ENCODE peak calls at places on chromosomes 5 and 9, in ten cellular contexts. One of them, this sample, is unnamed. For H3K36me3, the result is how much of the 10 kb centered on the place peaks cover.

GRCh38 chr9:111743275-111743674 is 51.5 kb downstream of the SHOC1 start:
- DNase-seq in Panc1: peak
- DNase-seq in tibial artery: no peak
- DNase-seq in SK-N-SH: no peak
- DNase-seq in upper lobe of left lung: no peak
- DNase-seq in pancreas: no peak
- DNase-seq in prostate gland: no peak
- DNase-seq in uterus: no peak
- DNase-seq in body of pancreas: no peak
- DNase-seq in left ventricle myocardium inferior: no peak
- DNase-seq in this sample: no peak

GRCh38 chr9:110545705-110546104 is 33.8 kb downstream of the SVEP1 start:
- DNase-seq in Panc1: no peak
- DNase-seq in body of pancreas: no peak
- DNase-seq in prostate gland: no peak
- DNase-seq in upper lobe of left lung: no peak
- DNase-seq in left ventricle myocardium inferior: no peak
- DNase-seq in pancreas: no peak
- DNase-seq in uterus: no peak
- DNase-seq in tibial artery: no peak
- DNase-seq in SK-N-SH: no peak
- DNase-seq in this sample: no peak

GRCh38 chr5:143066556-143067281 is 296.5 kb downstream of the ARHGAP26 start:
- DNase-seq in upper lobe of left lung: no peak
- DNase-seq in uterus: peak
- DNase-seq in left ventricle myocardium inferior: peak
- DNase-seq in pancreas: no peak
- DNase-seq in SK-N-SH: no peak
- DNase-seq in prostate gland: no peak
- DNase-seq in body of pancreas: no peak
- DNase-seq in tibial artery: no peak
- DNase-seq in Panc1: no peak
- DNase-seq in this sample: no peak

GRCh38 chr5:108461628-108462367 is 79.9 kb upstream of the FBXL17 start:
- DNase-seq in left ventricle myocardium inferior: no peak
- DNase-seq in uterus: no peak
- DNase-seq in Panc1: no peak
- DNase-seq in body of pancreas: no peak
- DNase-seq in tibial artery: no peak
- DNase-seq in upper lobe of left lung: no peak
- DNase-seq in pancreas: no peak
- DNase-seq in prostate gland: no peak
- DNase-seq in SK-N-SH: no peak
- DNase-seq in this sample: no peak

GRCh38 chr5:14038341-14038959 is 94.0 kb upstream of the DNAH5 start:
- DNase-seq in body of pancreas: no peak
- DNase-seq in SK-N-SH: no peak
- DNase-seq in pancreas: no peak
- DNase-seq in upper lobe of left lung: no peak
- DNase-seq in prostate gland: no peak
- DNase-seq in uterus: no peak
- DNase-seq in tibial artery: no peak
- DNase-seq in Panc1: peak
- DNase-seq in left ventricle myocardium inferior: no peak
- DNase-seq in this sample: peak

GRCh38 chr5:126016256-126016655 is 407.0 kb upstream of the GRAMD2B start:
- DNase-seq in SK-N-SH: peak
- DNase-seq in uterus: peak
- DNase-seq in prostate gland: no peak
- DNase-seq in left ventricle myocardium inferior: peak
- DNase-seq in Panc1: no peak
- DNase-seq in tibial artery: peak
- DNase-seq in upper lobe of left lung: no peak
- DNase-seq in body of pancreas: no peak
- DNase-seq in pancreas: no peak
- DNase-seq in this sample: no peak

GRCh38 chr5:33936004-33936380 is 194 bp upstream of the RXFP3 start:
- DNase-seq in prostate gland: peak
- DNase-seq in upper lobe of left lung: peak
- DNase-seq in SK-N-SH: peak
- DNase-seq in pancreas: peak
- DNase-seq in Panc1: no peak
- DNase-seq in left ventricle myocardium inferior: peak
- DNase-seq in tibial artery: peak
- DNase-seq in uterus: peak
- DNase-seq in body of pancreas: peak
- DNase-seq in this sample: no peak

GRCh38 chr5:34603378-34603777 is 52.8 kb upstream of the RAI14 start:
- DNase-seq in left ventricle myocardium inferior: no peak
- DNase-seq in SK-N-SH: no peak
- DNase-seq in body of pancreas: no peak
- DNase-seq in tibial artery: no peak
- DNase-seq in prostate gland: no peak
- DNase-seq in uterus: no peak
- DNase-seq in pancreas: no peak
- DNase-seq in Panc1: no peak
- DNase-seq in upper lobe of left lung: no peak
- DNase-seq in this sample: no peak

DNA sequence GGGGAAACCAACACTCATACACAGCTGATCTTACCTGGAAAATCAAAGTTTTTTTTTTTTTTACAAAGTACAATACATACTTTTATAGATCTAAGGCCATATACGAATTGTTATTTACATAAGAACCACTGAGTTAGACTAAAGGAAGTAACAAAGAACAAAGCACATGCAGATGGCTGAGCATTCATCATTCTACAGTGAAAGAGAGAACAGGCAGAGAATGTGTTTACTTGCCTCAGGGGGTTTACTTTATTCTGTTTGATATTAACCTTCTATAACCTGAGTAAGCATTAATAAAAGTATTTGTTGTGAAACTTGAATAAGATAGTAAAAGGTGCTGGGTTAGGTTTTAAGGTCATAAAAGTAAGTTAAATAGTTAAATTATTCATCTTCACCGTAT is 54.7 kb downstream of the SLC38A9 start:
- DNase-seq in prostate gland: peak
- DNase-seq in SK-N-SH: no peak
- DNase-seq in Panc1: no peak
- DNase-seq in tibial artery: no peak
- DNase-seq in uterus: no peak
- DNase-seq in left ventricle myocardium inferior: no peak
- DNase-seq in upper lobe of left lung: no peak
- DNase-seq in pancreas: no peak
- DNase-seq in body of pancreas: no peak
- DNase-seq in this sample: no peak
- TF ChIP-seq CTCF in prostate gland: no peak
- TF ChIP-seq CTCF in SK-N-SH: no peak
- TF ChIP-seq CTCF in Panc1: no peak
- TF ChIP-seq CTCF in tibial artery: no peak
- TF ChIP-seq CTCF in uterus: no peak
- TF ChIP-seq CTCF in left ventricle myocardium inferior: no peak
- TF ChIP-seq CTCF in upper lobe of left lung: no peak
- TF ChIP-seq CTCF in pancreas: no peak
- TF ChIP-seq CTCF in body of pancreas: no peak
- TF ChIP-seq CTCF in this sample: no peak

GRCh38 chr9:101481296-101481695 is 45.7 kb upstream of the ALDOB start:
- DNase-seq in uterus: no peak
- DNase-seq in upper lobe of left lung: no peak
- DNase-seq in tibial artery: no peak
- DNase-seq in pancreas: no peak
- DNase-seq in left ventricle myocardium inferior: no peak
- DNase-seq in SK-N-SH: no peak
- DNase-seq in body of pancreas: no peak
- DNase-seq in Panc1: no peak
- DNase-seq in prostate gland: no peak
- DNase-seq in this sample: no peak

GRCh38 chr9:101484046-101484445 is 48.5 kb upstream of the ALDOB start:
- DNase-seq in left ventricle myocardium inferior: no peak
- DNase-seq in upper lobe of left lung: no peak
- DNase-seq in SK-N-SH: no peak
- DNase-seq in tibial artery: no peak
- DNase-seq in Panc1: no peak
- DNase-seq in prostate gland: no peak
- DNase-seq in body of pancreas: no peak
- DNase-seq in uterus: no peak
- DNase-seq in pancreas: no peak
- DNase-seq in this sample: no peak

GRCh38 chr9:101487443-101487855 is 46.2 kb upstream of the RNF20 start:
- DNase-seq in pancreas: no peak
- DNase-seq in uterus: no peak
- DNase-seq in left ventricle myocardium inferior: no peak
- DNase-seq in SK-N-SH: no peak
- DNase-seq in body of pancreas: no peak
- DNase-seq in prostate gland: no peak
- DNase-seq in tibial artery: no peak
- DNase-seq in upper lobe of left lung: no peak
- DNase-seq in Panc1: no peak
- DNase-seq in this sample: no peak

GRCh38 chr9:101486693-101487442 is 46.8 kb upstream of the RNF20 start:
- DNase-seq in body of pancreas: peak
- DNase-seq in pancreas: peak
- DNase-seq in SK-N-SH: peak
- DNase-seq in upper lobe of left lung: peak
- DNase-seq in prostate gland: peak
- DNase-seq in left ventricle myocardium inferior: peak
- DNase-seq in tibial artery: peak
- DNase-seq in Panc1: no peak
- DNase-seq in uterus: peak
- DNase-seq in this sample: no peak

DNA sequence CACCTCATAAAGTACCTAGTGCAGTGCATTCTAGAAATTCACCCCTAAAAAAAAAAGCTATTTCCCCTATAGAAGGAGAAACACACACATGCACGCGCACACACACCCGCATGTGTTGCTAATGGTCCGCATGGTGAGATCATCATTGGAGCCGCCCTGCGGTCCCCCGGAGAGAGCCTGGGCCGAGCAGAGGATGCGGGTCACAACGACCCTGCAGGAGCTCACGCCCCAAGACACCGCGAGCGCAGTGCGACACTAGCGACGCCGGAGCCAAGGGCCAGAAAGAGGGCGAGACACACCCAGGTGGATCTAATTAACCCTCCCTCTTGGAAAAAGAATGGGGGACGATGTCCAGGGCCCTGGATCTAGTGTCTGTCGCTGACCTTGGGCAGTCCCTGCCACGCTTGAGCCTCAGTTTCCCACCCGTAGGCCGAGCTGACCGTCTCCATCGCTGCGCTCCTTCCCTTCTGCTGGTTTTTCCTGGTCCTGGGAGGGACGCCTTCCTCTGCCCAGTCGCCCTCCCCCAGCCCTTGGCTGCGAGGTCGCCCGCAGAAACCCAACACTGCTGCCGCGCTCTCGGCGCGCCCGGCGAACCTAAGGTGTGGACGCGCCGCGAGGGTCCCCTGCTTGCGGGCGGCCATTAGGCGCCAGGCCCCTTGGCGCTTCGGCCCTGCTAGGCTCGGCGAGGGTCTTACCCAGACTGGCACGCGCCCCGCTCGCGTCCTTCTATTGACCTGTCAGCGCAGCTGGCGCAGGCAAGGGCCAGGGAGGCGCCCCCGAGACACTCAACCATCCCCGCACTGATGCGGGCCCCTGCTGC is 47.6 kb upstream of the RNF20 start:
- DNase-seq in left ventricle myocardium inferior: peak
- DNase-seq in Panc1: no peak
- DNase-seq in upper lobe of left lung: peak
- DNase-seq in uterus: peak
- DNase-seq in body of pancreas: peak
- DNase-seq in pancreas: peak
- DNase-seq in SK-N-SH: peak
- DNase-seq in prostate gland: peak
- DNase-seq in tibial artery: peak
- DNase-seq in this sample: no peak
- H3K4me3 ChIP-seq in left ventricle myocardium inferior: peak
- H3K4me3 ChIP-seq in Panc1: peak
- H3K4me3 ChIP-seq in upper lobe of left lung: peak
- H3K4me3 ChIP-seq in uterus: peak
- H3K4me3 ChIP-seq in body of pancreas: peak
- H3K4me3 ChIP-seq in pancreas: peak
- H3K4me3 ChIP-seq in SK-N-SH: peak
- H3K4me3 ChIP-seq in prostate gland: peak
- H3K4me3 ChIP-seq in tibial artery: peak
- H3K4me3 ChIP-seq in this sample: peak

DNA sequence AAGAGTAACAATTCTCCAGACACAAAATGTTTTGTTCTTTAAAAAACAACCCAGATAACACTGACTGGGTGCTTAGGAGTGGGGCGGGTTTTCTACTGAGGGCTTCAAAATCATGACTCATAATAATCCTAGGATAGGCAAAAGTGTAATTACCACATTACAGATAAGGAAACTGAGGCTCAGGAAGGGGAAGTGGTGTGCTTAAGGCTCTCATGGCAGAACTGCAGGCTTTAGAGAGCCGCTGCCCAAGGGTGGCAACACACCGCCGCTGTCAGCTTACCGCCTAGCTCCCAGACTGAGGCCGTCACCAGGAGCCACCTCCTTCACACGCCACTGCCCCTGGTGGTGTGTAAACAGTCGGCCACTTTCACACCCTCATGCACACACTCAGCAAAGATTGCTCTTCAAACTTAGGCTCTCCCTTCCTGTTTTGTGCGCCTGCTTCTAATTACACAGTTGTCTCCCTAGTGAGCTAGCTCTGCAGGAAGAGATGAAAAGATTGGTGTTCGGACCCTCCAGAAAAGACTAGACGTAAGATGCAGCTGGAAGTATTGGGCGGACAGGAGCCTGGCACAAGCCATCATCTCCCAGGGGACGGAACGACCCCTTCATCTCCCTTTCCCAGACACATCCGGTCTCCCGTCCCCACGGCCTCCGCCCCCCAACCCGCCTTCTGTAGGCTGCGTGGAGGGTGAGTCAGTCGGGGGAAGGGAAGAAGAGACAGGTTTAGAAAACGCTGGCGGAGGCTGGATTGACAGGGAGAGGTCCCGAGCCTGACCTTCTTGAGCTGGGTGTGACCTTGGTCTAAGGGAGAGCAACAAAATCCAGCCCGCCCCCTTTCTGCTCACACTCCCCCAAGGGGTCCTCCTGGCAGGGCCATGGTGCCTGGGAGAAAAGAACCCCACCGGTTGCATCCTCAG is 162.7 kb downstream of the SYK start:
- DNase-seq in SK-N-SH: peak
- DNase-seq in tibial artery: no peak
- DNase-seq in pancreas: no peak
- DNase-seq in left ventricle myocardium inferior: no peak
- DNase-seq in uterus: peak
- DNase-seq in upper lobe of left lung: peak
- DNase-seq in Panc1: no peak
- DNase-seq in prostate gland: no peak
- DNase-seq in body of pancreas: peak
- DNase-seq in this sample: no peak
- H3K36me3 ChIP-seq in SK-N-SH: under half
- H3K36me3 ChIP-seq in tibial artery: under half
- H3K36me3 ChIP-seq in pancreas: under half
- H3K36me3 ChIP-seq in left ventricle myocardium inferior: under half
- H3K36me3 ChIP-seq in uterus: under half
- H3K36me3 ChIP-seq in upper lobe of left lung: under half
- H3K36me3 ChIP-seq in Panc1: under half
- H3K36me3 ChIP-seq in prostate gland: under half
- H3K36me3 ChIP-seq in body of pancreas: under half
- H3K36me3 ChIP-seq in this sample: under half

GRCh38 chr9:36793277-36793676 is 220.6 kb downstream of the MELK start:
- DNase-seq in upper lobe of left lung: no peak
- DNase-seq in body of pancreas: no peak
- DNase-seq in Panc1: no peak
- DNase-seq in SK-N-SH: peak
- DNase-seq in prostate gland: no peak
- DNase-seq in pancreas: no peak
- DNase-seq in tibial artery: no peak
- DNase-seq in uterus: no peak
- DNase-seq in left ventricle myocardium inferior: no peak
- DNase-seq in this sample: no peak

GRCh38 chr9:36787709-36788108 is 215.0 kb downstream of the MELK start:
- DNase-seq in left ventricle myocardium inferior: no peak
- DNase-seq in SK-N-SH: no peak
- DNase-seq in Panc1: no peak
- DNase-seq in uterus: no peak
- DNase-seq in upper lobe of left lung: no peak
- DNase-seq in pancreas: no peak
- DNase-seq in tibial artery: no peak
- DNase-seq in prostate gland: no peak
- DNase-seq in body of pancreas: no peak
- DNase-seq in this sample: no peak

GRCh38 chr9:36789886-36790285 is 217.2 kb downstream of the MELK start:
- DNase-seq in uterus: no peak
- DNase-seq in prostate gland: no peak
- DNase-seq in pancreas: no peak
- DNase-seq in tibial artery: no peak
- DNase-seq in upper lobe of left lung: no peak
- DNase-seq in Panc1: no peak
- DNase-seq in left ventricle myocardium inferior: no peak
- DNase-seq in SK-N-SH: no peak
- DNase-seq in body of pancreas: no peak
- DNase-seq in this sample: no peak

GRCh38 chr9:36791204-36791948 is 218.7 kb downstream of the MELK start:
- DNase-seq in prostate gland: no peak
- DNase-seq in pancreas: no peak
- DNase-seq in body of pancreas: no peak
- DNase-seq in uterus: no peak
- DNase-seq in SK-N-SH: no peak
- DNase-seq in left ventricle myocardium inferior: no peak
- DNase-seq in Panc1: no peak
- DNase-seq in upper lobe of left lung: no peak
- DNase-seq in tibial artery: no peak
- DNase-seq in this sample: no peak

GRCh38 chr9:36788534-36788933 is 215.8 kb downstream of the MELK start:
- DNase-seq in prostate gland: no peak
- DNase-seq in uterus: no peak
- DNase-seq in Panc1: no peak
- DNase-seq in upper lobe of left lung: no peak
- DNase-seq in pancreas: no peak
- DNase-seq in tibial artery: no peak
- DNase-seq in SK-N-SH: no peak
- DNase-seq in left ventricle myocardium inferior: no peak
- DNase-seq in body of pancreas: no peak
- DNase-seq in this sample: no peak
- TF ChIP-seq CTCF in prostate gland: no peak
- TF ChIP-seq CTCF in uterus: no peak
- TF ChIP-seq CTCF in Panc1: no peak
- TF ChIP-seq CTCF in upper lobe of left lung: no peak
- TF ChIP-seq CTCF in pancreas: no peak
- TF ChIP-seq CTCF in tibial artery: no peak
- TF ChIP-seq CTCF in SK-N-SH: no peak
- TF ChIP-seq CTCF in left ventricle myocardium inferior: no peak
- TF ChIP-seq CTCF in body of pancreas: no peak
- TF ChIP-seq CTCF in this sample: peak